ENCODE peak calls at places on chromosomes 5 and 9, in eight cellular contexts. O is mesendoderm, R is H9, Q is IMR-90, N is HCT116, Y is SK-N-MC, V is neural progenitor cell, X is GM23248. L is an unnamed sample.

GRCh38 chr5:171840066-171840465 is 54.4 kb downstream of the SMIM23 start:
- DNase-seq in Y (no peak), N (no peak), X (no peak), V (peak; percentile 17), O (peak; percentile 50), Q (no peak), R (no peak), L (no peak)

GRCh38 chr5:156826150-156826549 is 23.9 kb upstream of the PPP1R2B start:
- DNase-seq in N (no peak), O (no peak), Y (no peak), Q (no peak), X (no peak), R (no peak), V (no peak), L (no peak)

GRCh38 chr5:5419291-5420210 is 2.9 kb upstream of the ICE1 start:
- DNase-seq in X (peak; percentile 92), R (peak; percentile 46), Y (peak; percentile 8), V (peak; percentile 68), O (peak; percentile 66), N (peak; percentile 48), Q (peak; percentile 92), L (no peak)

GRCh38 chr5:76545184-76545583 is 78.0 kb downstream of the F2RL2 start:
- DNase-seq in N (no peak), O (no peak), X (no peak), Y (no peak), Q (no peak), V (no peak), R (no peak), L (peak; percentile 39)

GRCh38 chr9:34451545-34451944 is 6.8 kb downstream of the FAM219A start:
- DNase-seq in N (no peak), Y (no peak), Q (peak; percentile 53), X (peak; percentile 31), V (no peak), R (no peak), O (no peak), L (no peak)

GRCh38 chr5:179176571-179177230 is 116.5 kb downstream of the ZNF354C start:
- DNase-seq in N (no peak), V (no peak), Y (no peak), R (no peak), O (no peak), Q (no peak), X (no peak), L (no peak)

GRCh38 chr5:94374336-94374735 is 244.1 kb downstream of the KIAA0825 start:
- DNase-seq in V (no peak), Q (no peak), Y (no peak), O (no peak), X (no peak), R (no peak), N (no peak), L (no peak)

GRCh38 chr9:108655818-108656217 is 200.0 kb downstream of the ACTL7B start:
- DNase-seq in N (no peak), Q (no peak), V (no peak), Y (no peak), X (no peak), R (no peak), O (no peak), L (no peak)

GRCh38 chr5:89105836-89106235 is 222.9 kb upstream of the MEF2C start:
- DNase-seq in N (no peak), V (no peak), Q (no peak), Y (no peak), R (no peak), X (no peak), O (peak; percentile 46), L (no peak)

GRCh38 chr5:133967124-133967523 is 1.3 kb downstream of the C5orf15 start:
- DNase-seq in O (no peak), X (peak; percentile 56), Q (no peak), R (no peak), Y (no peak), V (peak; percentile 9), N (no peak), L (no peak)

GRCh38 chr5:35876922-35877321 is 20.2 kb downstream of the IL7R start:
- DNase-seq in Q (no peak), N (no peak), Y (no peak), V (no peak), R (no peak), X (peak; percentile 69), O (no peak), L (peak; percentile 27)

GRCh38 chr5:2746642-2747041 is 4.8 kb downstream of the IRX2 start:
- DNase-seq in X (peak; percentile 77), V (no peak), Q (no peak), R (no peak), Y (no peak), O (no peak), N (no peak), L (no peak)

GRCh38 chr5:56589486-56589870 is 225.9 kb upstream of the MAP3K1 start:
- DNase-seq in O (no peak), V (no peak), Y (no peak), N (no peak), X (no peak), Q (no peak), R (no peak), L (no peak)

GRCh38 chr5:129988453-129988852 is 84.2 kb downstream of the CHSY3 start:
- DNase-seq in O (no peak), V (no peak), Q (no peak), X (no peak), N (no peak), R (no peak), Y (no peak), L (no peak)

DNA sequence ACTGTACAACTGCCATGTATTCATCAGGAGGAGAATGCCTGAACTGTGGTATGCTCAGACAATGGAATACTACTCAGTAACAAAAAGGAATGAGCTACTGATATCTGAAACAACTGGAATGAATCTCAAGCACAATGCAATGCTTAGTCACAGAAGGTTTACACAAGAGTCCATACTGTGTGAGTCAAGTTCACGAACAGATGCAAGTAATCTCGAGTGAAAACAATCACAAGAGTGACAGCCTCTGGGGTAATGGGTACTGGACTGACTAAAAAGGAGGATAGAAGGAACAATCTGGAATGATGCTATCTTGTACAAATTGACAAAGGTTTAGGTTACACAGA is 19.5 kb upstream of the GOLGA1 start:
- DNase-seq in N (no peak), V (no peak), R (no peak), Y (no peak), X (peak; percentile 36), O (no peak), Q (peak; percentile 83), L (no peak)
- H3K9ac ChIP-seq in N (no peak overlapping the region), V (no peak overlapping the region), R (no peak overlapping the region), Y (no peak overlapping the region), X (no peak overlapping the region), O (no peak overlapping the region), Q (no peak overlapping the region), L (no peak overlapping the region)

GRCh38 chr9:116549786-116550660 is 137.1 kb upstream of the TRIM32 start:
- DNase-seq in Y (no peak), X (peak; percentile 58), R (no peak), Q (peak; percentile 14), V (no peak), O (no peak), N (no peak), L (no peak)
- H3K9ac ChIP-seq in Y (no peak overlapping the region), X (peak overlapping the region; percentile 46), R (no peak overlapping the region), Q (no peak overlapping the region), V (no peak overlapping the region), O (no peak overlapping the region), N (no peak overlapping the region), L (peak overlapping the region; percentile 15)

GRCh38 chr9:122822958-122823357 is 5.4 kb downstream of the PDCL start:
- DNase-seq in X (no peak), V (no peak), N (no peak), O (no peak), R (no peak), Y (no peak), Q (no peak), L (peak; percentile 8)

GRCh38 chr9:122819791-122820489 is 8.4 kb downstream of the PDCL start:
- DNase-seq in X (no peak), O (no peak), R (no peak), Q (peak; percentile 78), N (no peak), Y (no peak), V (no peak), L (no peak)

GRCh38 chr9:122820490-122820845 is 7.9 kb downstream of the PDCL start:
- DNase-seq in Y (no peak), N (no peak), Q (no peak), O (no peak), X (no peak), R (no peak), V (no peak), L (no peak)

GRCh38 chr9:122821278-122821952 is 7.0 kb downstream of the PDCL start:
- DNase-seq in V (no peak), R (no peak), O (no peak), Q (peak; percentile 62), Y (no peak), X (no peak), N (no peak), L (peak; percentile 44)

DNA sequence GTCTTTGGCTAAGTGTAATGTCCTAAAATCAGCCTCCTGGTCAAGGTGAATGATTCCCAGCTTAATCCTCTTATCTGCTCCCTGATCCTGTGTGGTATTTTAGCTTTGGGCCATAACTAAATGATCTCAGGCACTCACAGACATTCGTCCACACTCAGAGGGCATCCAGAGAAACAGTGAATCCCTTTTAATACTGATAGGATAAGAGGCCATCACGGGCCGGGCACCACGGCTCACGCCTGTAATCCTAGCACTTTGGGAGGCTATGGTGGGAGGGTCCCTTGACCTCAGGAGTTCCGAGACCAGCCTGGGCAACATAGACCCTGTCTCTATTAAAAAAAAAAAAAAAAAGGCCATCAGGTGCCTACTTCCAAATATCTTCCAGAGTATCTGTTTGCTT is 6.3 kb downstream of the PDCL start:
- DNase-seq in O (no peak), N (no peak), V (no peak), X (no peak), Q (no peak), Y (no peak), R (no peak), L (no peak)
- H3K9ac ChIP-seq in O (no peak overlapping the region), N (no peak overlapping the region), V (no peak overlapping the region), X (no peak overlapping the region), Q (no peak overlapping the region), Y (no peak overlapping the region), R (no peak overlapping the region), L (no peak overlapping the region)

DNA sequence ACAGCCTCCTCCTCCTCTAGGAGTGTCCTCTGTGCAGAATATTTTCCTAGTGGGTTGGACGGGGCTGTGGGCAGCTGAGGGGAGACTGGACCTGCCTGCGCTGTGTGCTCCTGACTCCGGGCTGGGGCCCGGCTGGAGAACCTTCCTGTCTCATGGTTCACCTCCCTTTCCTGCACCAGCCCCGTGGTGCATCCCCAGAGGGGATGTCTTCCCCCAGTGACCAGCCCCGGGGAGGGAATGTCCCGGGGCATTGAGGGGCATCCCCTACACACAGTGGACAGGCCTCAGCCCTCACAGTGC is 51.9 kb upstream of the PITX1 start:
- DNase-seq in R (no peak), O (no peak), V (no peak), X (no peak), N (no peak), Y (no peak), Q (no peak), L (no peak)
- H3K9ac ChIP-seq in R (no peak overlapping the region), O (no peak overlapping the region), V (no peak overlapping the region), X (no peak overlapping the region), N (no peak overlapping the region), Y (no peak overlapping the region), Q (no peak overlapping the region), L (no peak overlapping the region)

DNA sequence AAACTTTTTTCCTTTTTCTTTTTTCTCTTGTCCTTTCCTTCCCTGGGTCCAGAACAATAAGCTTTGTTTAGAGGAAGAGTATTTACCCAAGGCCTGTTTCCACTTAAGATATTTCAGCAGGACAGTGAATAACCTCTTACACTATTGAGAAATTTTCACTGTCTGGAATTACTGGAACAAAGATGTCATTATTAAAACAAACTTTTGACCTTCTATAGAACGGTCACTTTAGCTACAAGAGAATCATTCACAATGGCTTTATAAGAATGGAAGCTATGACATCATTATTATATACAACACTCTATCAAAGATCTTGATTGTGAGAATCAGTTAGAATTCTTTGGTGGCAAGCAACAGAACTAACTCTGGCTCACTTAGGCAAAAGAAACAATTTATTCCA is 22.0 kb upstream of the ARHGAP26 start:
- DNase-seq in Y (no peak), X (peak; percentile 73), V (no peak), O (no peak), N (no peak), Q (peak; percentile 24), R (no peak), L (no peak)
- H3K9ac ChIP-seq in Y (no peak overlapping the region), X (peak overlapping the region; percentile 14), V (no peak overlapping the region), O (no peak overlapping the region), N (no peak overlapping the region), Q (no peak overlapping the region), R (no peak overlapping the region), L (no peak overlapping the region)